ENCODE peak calls at places on chromosomes 13 and 19, in five cellular contexts. K is lung, C is AG04449, F is MM.1S, U is astrocyte of the spinal cord. R is an unnamed sample.

GRCh38 chr13:48876289-48876688 is 99.4 kb upstream of the FNDC3A start:
- DNase-seq in K (no peak), C (no peak), F (no peak), U (no peak), R (no peak)

GRCh38 chr13:113822956-113823744 is 40.7 kb downstream of the GAS6 start:
- DNase-seq in K (no peak), C (no peak), U (no peak), F (no peak), R (no peak)

GRCh38 chr19:1255186-1256161 is 7.1 kb downstream of the MIDN start:
- DNase-seq in C (no peak), F (no peak), U (no peak), K (no peak), R (no peak)

GRCh38 chr19:35458821-35459391 is 10.8 kb downstream of the FFAR2 start:
- DNase-seq in C (no peak), U (no peak), K (no peak), F (no peak), R (no peak)

GRCh38 chr13:18943721-18944391 is 237.8 kb downstream of the TUBA3C start:
- DNase-seq in C (no peak), U (no peak), K (no peak), F (no peak), R (no peak)

GRCh38 chr13:46469064-46469463 is 82.0 kb upstream of the RUBCNL start:
- DNase-seq in F (no peak), U (no peak), K (no peak), C (peak; percentile 66), R (peak; percentile 86)

GRCh38 chr13:57633950-57634828 is 2.6 kb downstream of the PCDH17 start:
- DNase-seq in F (no peak), K (no peak), C (no peak), U (no peak), R (no peak)

GRCh38 chr13:52916483-52916990 is 68.1 kb upstream of the PCDH8 start:
- DNase-seq in U (no peak), F (no peak), K (no peak), C (no peak), R (no peak)

GRCh38 chr19:41928221-41928683 is at the start of gene ERFL:
- DNase-seq in K (no peak), C (no peak), F (peak; percentile 13), U (no peak), R (peak; percentile 8)

GRCh38 chr13:98853791-98854191 is 101.3 kb upstream of the SLC15A1 start:
- DNase-seq in K (no peak), U (peak; percentile 86), F (peak; percentile 96), C (peak; percentile 57), R (no peak)

GRCh38 chr19:31002852-31003251 is 346.4 kb downstream of the TSHZ3 start:
- DNase-seq in U (no peak), F (no peak), K (no peak), C (no peak), R (no peak)
- TF ChIP-seq CTCF in U (no peak), F (no peak), K (no peak), C (no peak), R (no peak)

DNA sequence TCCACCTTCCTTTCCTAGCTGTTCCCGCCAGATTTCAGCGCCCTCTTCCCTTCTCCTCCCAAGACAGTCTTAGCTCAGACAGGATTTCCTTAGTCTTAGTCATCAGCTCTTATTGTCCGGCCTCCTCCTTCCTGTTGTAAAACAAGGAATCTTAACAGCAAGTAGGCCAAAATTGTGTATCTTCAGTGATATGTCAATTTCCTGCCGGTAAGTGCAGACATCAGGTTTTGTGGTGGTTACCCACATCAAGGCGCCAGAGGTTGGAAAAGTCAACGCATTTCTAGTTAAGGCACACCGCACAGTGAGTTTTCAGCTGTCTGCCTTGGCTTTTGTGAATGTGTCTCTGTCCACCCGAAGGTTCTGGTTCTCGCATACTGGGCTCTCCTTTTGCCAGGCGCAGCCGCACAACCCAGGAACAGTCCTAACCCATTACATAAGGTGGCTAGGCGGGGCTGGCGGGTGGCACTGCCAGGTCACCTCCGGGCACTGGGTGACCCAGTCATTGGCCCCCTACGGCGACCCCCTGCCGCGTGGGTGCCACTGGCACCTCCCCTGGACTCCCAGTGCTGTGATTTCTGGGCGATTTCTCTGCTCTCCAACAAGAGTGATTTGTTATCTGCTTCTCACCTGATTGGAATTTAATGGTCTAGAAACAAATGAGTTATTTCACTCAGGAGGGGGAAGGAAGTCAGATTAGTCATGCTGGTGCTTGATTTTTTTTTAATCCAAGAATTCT is 12.9 kb downstream of the COL4A2 start:
- DNase-seq in F (no peak), C (no peak), U (peak; percentile 87), K (no peak), R (peak; percentile 84)
- H3K4me3 ChIP-seq in F (no peak overlapping the region), C (no peak overlapping the region), U (no peak overlapping the region), K (no peak overlapping the region), R (peak overlapping the region; percentile 2)

GRCh38 chr19:6224308-6224675 is 55.5 kb downstream of the MLLT1 start:
- DNase-seq in U (no peak), K (no peak), C (no peak), F (no peak), R (no peak)

GRCh38 chr19:6225232-6225635 is 54.5 kb downstream of the MLLT1 start:
- DNase-seq in U (no peak), F (no peak), C (no peak), K (no peak), R (no peak)

GRCh38 chr19:6221878-6222746 is 57.7 kb downstream of the MLLT1 start:
- DNase-seq in C (no peak), U (no peak), K (no peak), F (no peak), R (no peak)

GRCh38 chr19:6222884-6223283 is 56.9 kb downstream of the MLLT1 start:
- DNase-seq in K (no peak), C (no peak), F (no peak), U (no peak), R (no peak)

DNA sequence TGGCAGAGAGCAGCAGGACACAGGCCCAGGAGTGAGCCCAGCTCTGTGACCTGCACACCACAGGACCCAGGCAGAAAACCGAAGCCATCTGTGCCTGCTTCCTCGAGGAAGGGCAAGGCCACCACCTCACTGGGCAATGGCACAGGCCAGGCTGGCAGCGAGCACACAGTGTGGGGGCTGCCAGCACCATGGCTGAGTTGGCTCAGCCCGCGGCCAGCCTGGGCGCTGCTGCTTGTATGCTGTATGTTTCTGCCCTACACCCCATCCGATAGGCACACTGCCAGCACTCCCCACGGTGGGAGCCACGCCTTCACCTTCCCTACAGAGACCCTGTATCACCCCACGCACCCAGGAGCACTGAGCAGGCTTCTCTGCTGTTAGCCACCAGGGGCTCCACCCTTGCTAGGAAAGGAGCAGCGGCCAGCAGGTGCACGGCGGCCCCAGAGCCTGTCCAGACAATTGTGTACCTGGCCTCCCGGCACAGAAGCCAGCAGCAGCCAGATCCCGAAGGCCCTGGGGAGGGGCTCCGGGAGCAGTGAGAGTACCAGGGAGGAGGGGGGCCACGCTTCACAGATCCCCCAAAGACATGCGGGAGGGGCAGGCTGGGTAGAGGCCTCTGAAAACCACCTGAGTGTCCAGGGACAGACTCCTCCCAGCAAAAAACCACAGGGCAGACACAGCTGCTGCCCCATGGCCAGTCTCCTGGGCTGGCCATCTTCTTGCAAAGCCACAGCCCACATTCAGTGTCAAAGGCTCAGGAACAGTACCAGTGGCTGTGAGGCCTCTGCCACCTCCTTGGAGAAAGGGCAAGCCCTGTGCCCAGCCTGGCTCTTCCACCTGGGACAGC is 56.1 kb downstream of the MLLT1 start:
- DNase-seq in F (no peak), C (no peak), K (no peak), U (no peak), R (no peak)
- TF ChIP-seq CTCF in F (no peak), C (no peak), K (no peak), U (no peak), R (no peak)

GRCh38 chr19:11766597-11767591 is at the start of gene ZNF441:
- DNase-seq in C (peak; percentile 42), F (peak; percentile 96), U (peak; percentile 94), K (peak; percentile 99), R (peak; percentile 93)

GRCh38 chr19:11759805-11760204 is 7.0 kb upstream of the ZNF441 start:
- DNase-seq in K (no peak), U (no peak), C (no peak), F (no peak), R (no peak)

GRCh38 chr19:11767633-11768133 is 883 bp downstream of the ZNF441 start:
- DNase-seq in F (peak; percentile 41), U (no peak), C (no peak), K (peak; percentile 48), R (peak; percentile 45)

GRCh38 chr19:11763611-11764010 is 3.2 kb upstream of the ZNF441 start:
- DNase-seq in U (no peak), K (no peak), C (no peak), F (no peak), R (no peak)

GRCh38 chr19:11763117-11763516 is 3.7 kb upstream of the ZNF441 start:
- DNase-seq in K (no peak), U (no peak), F (peak; percentile 59), C (no peak), R (no peak)
- H3K4me3 ChIP-seq in K (no peak overlapping the region), U (no peak overlapping the region), F (peak overlapping the region; percentile 51), C (no peak overlapping the region), R (no peak overlapping the region)

DNA sequence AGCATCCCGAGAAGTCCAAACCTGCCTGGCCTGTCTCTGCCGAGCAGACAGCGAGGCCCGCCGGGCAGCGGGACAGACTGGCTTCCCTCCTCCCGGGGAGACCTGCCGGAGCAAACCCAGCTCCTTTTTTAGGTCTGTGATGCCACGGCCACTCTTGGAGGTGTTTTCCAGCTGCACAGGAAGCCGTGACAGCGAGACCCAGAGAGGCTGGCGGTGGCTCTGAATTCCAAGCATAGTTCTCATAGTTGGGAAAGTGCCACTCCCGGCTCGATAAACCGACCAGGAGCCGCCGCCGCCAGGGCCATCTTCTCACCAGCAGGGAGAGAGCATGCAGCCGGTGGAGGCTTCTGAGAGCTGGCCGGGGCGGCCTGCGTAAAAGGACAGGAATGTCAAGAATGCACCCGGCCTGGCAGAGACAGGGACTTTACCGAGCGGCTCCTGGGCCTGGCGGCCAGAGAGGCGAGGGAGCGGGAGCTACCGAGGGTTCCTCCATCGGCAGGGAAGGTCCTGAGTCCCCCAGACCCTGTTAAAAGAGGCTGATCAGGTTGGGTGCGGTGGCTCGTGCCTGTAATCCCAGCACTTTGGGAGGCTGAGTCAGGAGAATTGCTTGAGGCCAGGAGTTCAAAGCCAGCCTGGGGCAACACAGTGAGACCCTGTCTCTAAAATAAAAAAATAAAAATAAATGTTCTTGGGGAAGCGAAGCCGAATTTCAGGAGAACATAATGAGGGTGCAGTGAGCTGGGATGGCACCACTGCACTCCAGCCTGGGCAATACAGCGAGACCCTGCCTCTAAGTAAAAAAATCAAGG is 64.9 kb downstream of the GADD45B start:
- DNase-seq in K (peak; percentile 92), C (peak; percentile 92), U (peak; percentile 99), F (no peak), R (peak; percentile 96)
- TF ChIP-seq CTCF in K (no peak), C (peak; percentile 38), U (peak; percentile 33), F (no peak), R (peak; percentile 33)

DNA sequence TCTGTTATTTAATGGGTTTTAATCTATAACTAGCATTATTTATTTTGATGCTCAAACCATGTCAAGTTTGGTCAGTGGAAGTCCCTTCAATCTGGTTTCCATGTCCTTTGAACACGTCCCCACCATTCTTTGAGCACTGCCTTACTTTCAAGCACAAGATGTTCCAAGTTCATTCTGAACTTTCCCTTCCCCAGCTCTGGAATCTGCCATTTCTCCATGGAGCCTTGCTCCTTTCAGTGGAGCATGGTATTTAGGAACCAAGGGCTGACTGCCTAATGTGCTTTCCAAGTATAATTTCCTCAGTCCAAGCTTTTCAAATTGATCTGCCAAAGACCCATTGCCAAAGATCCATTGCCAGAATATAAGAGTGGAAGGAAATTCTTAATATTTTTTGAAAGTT is 1.1 kb upstream of the ZNF546 start:
- DNase-seq in U (no peak), C (no peak), F (no peak), K (no peak), R (no peak)
- H3K4me3 ChIP-seq in U (peak overlapping the region; percentile 77), C (peak overlapping the region; percentile 34), F (peak overlapping the region; percentile 89), K (no peak overlapping the region), R (peak overlapping the region; percentile 80)

GRCh38 chr13:30115257-30115600 is 192.1 kb downstream of the KATNAL1 start:
- DNase-seq in U (no peak), C (no peak), F (no peak), K (no peak), R (no peak)
- TF ChIP-seq CTCF in U (no peak), C (no peak), F (no peak), K (no peak), R (no peak)